ENCODE peak calls at places on chromosomes 2 and 18, in four cellular contexts. One of them, this sample, is unnamed.

GRCh38 chr18:73881396-73881795 is 266.2 kb downstream of the FBXO15 start:
- DNase-seq in WTC11: no peak
- DNase-seq in AG09309: no peak
- DNase-seq in activated T-helper 1 cell treated with anti-CD3 and anti-CD28 coated beads, Interleukin-12 subunit alpha, Interleukin-12 subunit beta, Interleukin-2, Interleukin-4 antibody, amounts not matched to agents 30 ng/mL and 10 ng/mL and 1 ng/mL, durations not matched to agents 14 hours and 24 hours and 36 hours: no peak
- DNase-seq in this sample: no peak

GRCh38 chr2:209423562-209424541 is at the start of gene MAP2:
- DNase-seq in WTC11: peak; percentile 89
- DNase-seq in AG09309: peak; percentile 16
- DNase-seq in activated T-helper 1 cell treated with anti-CD3 and anti-CD28 coated beads, Interleukin-12 subunit alpha, Interleukin-12 subunit beta, Interleukin-2, Interleukin-4 antibody, amounts not matched to agents 30 ng/mL and 10 ng/mL and 1 ng/mL, durations not matched to agents 14 hours and 24 hours and 36 hours: peak; percentile 63
- DNase-seq in this sample: peak; percentile 65

GRCh38 chr2:231533777-231534125 is 3.5 kb upstream of the NMUR1 start:
- DNase-seq in WTC11: no peak
- DNase-seq in AG09309: no peak
- DNase-seq in activated T-helper 1 cell treated with anti-CD3 and anti-CD28 coated beads, Interleukin-12 subunit alpha, Interleukin-12 subunit beta, Interleukin-2, Interleukin-4 antibody, amounts not matched to agents 30 ng/mL and 10 ng/mL and 1 ng/mL, durations not matched to agents 14 hours and 24 hours and 36 hours: no peak
- DNase-seq in this sample: no peak

GRCh38 chr2:70808983-70809958 is 11.1 kb downstream of the CLEC4F start:
- DNase-seq in WTC11: no peak
- DNase-seq in AG09309: no peak
- DNase-seq in activated T-helper 1 cell treated with anti-CD3 and anti-CD28 coated beads, Interleukin-12 subunit alpha, Interleukin-12 subunit beta, Interleukin-2, Interleukin-4 antibody, amounts not matched to agents 30 ng/mL and 10 ng/mL and 1 ng/mL, durations not matched to agents 14 hours and 24 hours and 36 hours: no peak
- DNase-seq in this sample: no peak

GRCh38 chr2:205427112-205427511 is 255.2 kb upstream of the NRP2 start:
- DNase-seq in WTC11: no peak
- DNase-seq in AG09309: peak; percentile 23
- DNase-seq in activated T-helper 1 cell treated with anti-CD3 and anti-CD28 coated beads, Interleukin-12 subunit alpha, Interleukin-12 subunit beta, Interleukin-2, Interleukin-4 antibody, amounts not matched to agents 30 ng/mL and 10 ng/mL and 1 ng/mL, durations not matched to agents 14 hours and 24 hours and 36 hours: no peak
- DNase-seq in this sample: no peak

GRCh38 chr2:157777425-157777824 is 98.7 kb downstream of the ACVR1 start:
- DNase-seq in WTC11: peak; percentile 36
- DNase-seq in AG09309: peak; percentile 11
- DNase-seq in activated T-helper 1 cell treated with anti-CD3 and anti-CD28 coated beads, Interleukin-12 subunit alpha, Interleukin-12 subunit beta, Interleukin-2, Interleukin-4 antibody, amounts not matched to agents 30 ng/mL and 10 ng/mL and 1 ng/mL, durations not matched to agents 14 hours and 24 hours and 36 hours: peak; percentile 19
- DNase-seq in this sample: peak; percentile 20

GRCh38 chr2:122138561-122138960 is 383.1 kb downstream of the TSN start:
- DNase-seq in WTC11: peak; percentile 44
- DNase-seq in AG09309: no peak
- DNase-seq in activated T-helper 1 cell treated with anti-CD3 and anti-CD28 coated beads, Interleukin-12 subunit alpha, Interleukin-12 subunit beta, Interleukin-2, Interleukin-4 antibody, amounts not matched to agents 30 ng/mL and 10 ng/mL and 1 ng/mL, durations not matched to agents 14 hours and 24 hours and 36 hours: no peak
- DNase-seq in this sample: no peak

GRCh38 chr18:60019463-60019840 is 119.7 kb downstream of the PMAIP1 start:
- DNase-seq in WTC11: no peak
- DNase-seq in AG09309: peak; percentile 71
- DNase-seq in activated T-helper 1 cell treated with anti-CD3 and anti-CD28 coated beads, Interleukin-12 subunit alpha, Interleukin-12 subunit beta, Interleukin-2, Interleukin-4 antibody, amounts not matched to agents 30 ng/mL and 10 ng/mL and 1 ng/mL, durations not matched to agents 14 hours and 24 hours and 36 hours: no peak
- DNase-seq in this sample: no peak

GRCh38 chr2:12636837-12637581 is 79.7 kb upstream of the TRIB2 start:
- DNase-seq in WTC11: no peak
- DNase-seq in AG09309: no peak
- DNase-seq in activated T-helper 1 cell treated with anti-CD3 and anti-CD28 coated beads, Interleukin-12 subunit alpha, Interleukin-12 subunit beta, Interleukin-2, Interleukin-4 antibody, amounts not matched to agents 30 ng/mL and 10 ng/mL and 1 ng/mL, durations not matched to agents 14 hours and 24 hours and 36 hours: no peak
- DNase-seq in this sample: no peak

GRCh38 chr2:129827251-129827894 is 152.1 kb upstream of the RAB6C start:
- DNase-seq in WTC11: peak; percentile 79
- DNase-seq in AG09309: no peak
- DNase-seq in activated T-helper 1 cell treated with anti-CD3 and anti-CD28 coated beads, Interleukin-12 subunit alpha, Interleukin-12 subunit beta, Interleukin-2, Interleukin-4 antibody, amounts not matched to agents 30 ng/mL and 10 ng/mL and 1 ng/mL, durations not matched to agents 14 hours and 24 hours and 36 hours: no peak
- DNase-seq in this sample: no peak

GRCh38 chr2:7419814-7420213 is 502.6 kb downstream of the RNF144A start:
- DNase-seq in WTC11: no peak
- DNase-seq in AG09309: no peak
- DNase-seq in activated T-helper 1 cell treated with anti-CD3 and anti-CD28 coated beads, Interleukin-12 subunit alpha, Interleukin-12 subunit beta, Interleukin-2, Interleukin-4 antibody, amounts not matched to agents 30 ng/mL and 10 ng/mL and 1 ng/mL, durations not matched to agents 14 hours and 24 hours and 36 hours: no peak
- DNase-seq in this sample: no peak

GRCh38 chr2:217520361-217521010 is 482.3 kb downstream of the TNS1 start:
- DNase-seq in WTC11: no peak
- DNase-seq in AG09309: no peak
- DNase-seq in activated T-helper 1 cell treated with anti-CD3 and anti-CD28 coated beads, Interleukin-12 subunit alpha, Interleukin-12 subunit beta, Interleukin-2, Interleukin-4 antibody, amounts not matched to agents 30 ng/mL and 10 ng/mL and 1 ng/mL, durations not matched to agents 14 hours and 24 hours and 36 hours: no peak
- DNase-seq in this sample: no peak

GRCh38 chr2:237312021-237312755 is 101.8 kb downstream of the COL6A3 start:
- DNase-seq in WTC11: no peak
- DNase-seq in AG09309: no peak
- DNase-seq in activated T-helper 1 cell treated with anti-CD3 and anti-CD28 coated beads, Interleukin-12 subunit alpha, Interleukin-12 subunit beta, Interleukin-2, Interleukin-4 antibody, amounts not matched to agents 30 ng/mL and 10 ng/mL and 1 ng/mL, durations not matched to agents 14 hours and 24 hours and 36 hours: no peak
- DNase-seq in this sample: no peak

GRCh38 chr2:20962939-20963543 is 80.8 kb downstream of the APOB start:
- DNase-seq in WTC11: peak; percentile 87
- DNase-seq in AG09309: no peak
- DNase-seq in activated T-helper 1 cell treated with anti-CD3 and anti-CD28 coated beads, Interleukin-12 subunit alpha, Interleukin-12 subunit beta, Interleukin-2, Interleukin-4 antibody, amounts not matched to agents 30 ng/mL and 10 ng/mL and 1 ng/mL, durations not matched to agents 14 hours and 24 hours and 36 hours: peak; percentile 34
- DNase-seq in this sample: peak; percentile 43

GRCh38 chr2:75098856-75099255 is 100.5 kb downstream of the TACR1 start:
- DNase-seq in WTC11: peak; percentile 28
- DNase-seq in AG09309: peak; percentile 16
- DNase-seq in activated T-helper 1 cell treated with anti-CD3 and anti-CD28 coated beads, Interleukin-12 subunit alpha, Interleukin-12 subunit beta, Interleukin-2, Interleukin-4 antibody, amounts not matched to agents 30 ng/mL and 10 ng/mL and 1 ng/mL, durations not matched to agents 14 hours and 24 hours and 36 hours: no peak
- DNase-seq in this sample: no peak

GRCh38 chr2:5748941-5749731 is 57.0 kb downstream of the SOX11 start:
- DNase-seq in WTC11: no peak
- DNase-seq in AG09309: no peak
- DNase-seq in activated T-helper 1 cell treated with anti-CD3 and anti-CD28 coated beads, Interleukin-12 subunit alpha, Interleukin-12 subunit beta, Interleukin-2, Interleukin-4 antibody, amounts not matched to agents 30 ng/mL and 10 ng/mL and 1 ng/mL, durations not matched to agents 14 hours and 24 hours and 36 hours: no peak
- DNase-seq in this sample: no peak

GRCh38 chr2:194182888-194183287 is 1474.1 kb upstream of the SLC39A10 start:
- DNase-seq in WTC11: no peak
- DNase-seq in AG09309: no peak
- DNase-seq in activated T-helper 1 cell treated with anti-CD3 and anti-CD28 coated beads, Interleukin-12 subunit alpha, Interleukin-12 subunit beta, Interleukin-2, Interleukin-4 antibody, amounts not matched to agents 30 ng/mL and 10 ng/mL and 1 ng/mL, durations not matched to agents 14 hours and 24 hours and 36 hours: no peak
- DNase-seq in this sample: no peak

GRCh38 chr2:97910403-97911209 is 85.1 kb downstream of the TMEM131 start:
- DNase-seq in WTC11: no peak
- DNase-seq in AG09309: no peak
- DNase-seq in activated T-helper 1 cell treated with anti-CD3 and anti-CD28 coated beads, Interleukin-12 subunit alpha, Interleukin-12 subunit beta, Interleukin-2, Interleukin-4 antibody, amounts not matched to agents 30 ng/mL and 10 ng/mL and 1 ng/mL, durations not matched to agents 14 hours and 24 hours and 36 hours: no peak
- DNase-seq in this sample: no peak

GRCh38 chr18:48031011-48031480 is 100.6 kb upstream of the SMAD2 start:
- DNase-seq in WTC11: peak; percentile 59
- DNase-seq in AG09309: no peak
- DNase-seq in activated T-helper 1 cell treated with anti-CD3 and anti-CD28 coated beads, Interleukin-12 subunit alpha, Interleukin-12 subunit beta, Interleukin-2, Interleukin-4 antibody, amounts not matched to agents 30 ng/mL and 10 ng/mL and 1 ng/mL, durations not matched to agents 14 hours and 24 hours and 36 hours: no peak
- DNase-seq in this sample: no peak

GRCh38 chr18:13227910-13228309 is 9.3 kb downstream of the LDLRAD4 start:
- DNase-seq in WTC11: no peak
- DNase-seq in AG09309: no peak
- DNase-seq in activated T-helper 1 cell treated with anti-CD3 and anti-CD28 coated beads, Interleukin-12 subunit alpha, Interleukin-12 subunit beta, Interleukin-2, Interleukin-4 antibody, amounts not matched to agents 30 ng/mL and 10 ng/mL and 1 ng/mL, durations not matched to agents 14 hours and 24 hours and 36 hours: no peak
- DNase-seq in this sample: no peak

GRCh38 chr2:9552491-9553178 is 3.0 kb downstream of the ADAM17 start:
- DNase-seq in WTC11: no peak
- DNase-seq in AG09309: peak; percentile 61
- DNase-seq in activated T-helper 1 cell treated with anti-CD3 and anti-CD28 coated beads, Interleukin-12 subunit alpha, Interleukin-12 subunit beta, Interleukin-2, Interleukin-4 antibody, amounts not matched to agents 30 ng/mL and 10 ng/mL and 1 ng/mL, durations not matched to agents 14 hours and 24 hours and 36 hours: no peak
- DNase-seq in this sample: no peak

GRCh38 chr2:172357442-172357841 is 69.9 kb upstream of the ITGA6 start:
- DNase-seq in WTC11: no peak
- DNase-seq in AG09309: no peak
- DNase-seq in activated T-helper 1 cell treated with anti-CD3 and anti-CD28 coated beads, Interleukin-12 subunit alpha, Interleukin-12 subunit beta, Interleukin-2, Interleukin-4 antibody, amounts not matched to agents 30 ng/mL and 10 ng/mL and 1 ng/mL, durations not matched to agents 14 hours and 24 hours and 36 hours: no peak
- DNase-seq in this sample: no peak

GRCh38 chr2:5230879-5231278 is 461.3 kb upstream of the SOX11 start:
- DNase-seq in WTC11: no peak
- DNase-seq in AG09309: no peak
- DNase-seq in activated T-helper 1 cell treated with anti-CD3 and anti-CD28 coated beads, Interleukin-12 subunit alpha, Interleukin-12 subunit beta, Interleukin-2, Interleukin-4 antibody, amounts not matched to agents 30 ng/mL and 10 ng/mL and 1 ng/mL, durations not matched to agents 14 hours and 24 hours and 36 hours: no peak
- DNase-seq in this sample: no peak

GRCh38 chr2:231541605-231542509 is 11.6 kb upstream of the NMUR1 start:
- DNase-seq in WTC11: peak; percentile 86
- DNase-seq in AG09309: no peak
- DNase-seq in activated T-helper 1 cell treated with anti-CD3 and anti-CD28 coated beads, Interleukin-12 subunit alpha, Interleukin-12 subunit beta, Interleukin-2, Interleukin-4 antibody, amounts not matched to agents 30 ng/mL and 10 ng/mL and 1 ng/mL, durations not matched to agents 14 hours and 24 hours and 36 hours: no peak
- DNase-seq in this sample: no peak

GRCh38 chr2:177897278-177897677 is 175.3 kb downstream of the PDE11A start:
- DNase-seq in WTC11: peak; percentile 22
- DNase-seq in AG09309: no peak
- DNase-seq in activated T-helper 1 cell treated with anti-CD3 and anti-CD28 coated beads, Interleukin-12 subunit alpha, Interleukin-12 subunit beta, Interleukin-2, Interleukin-4 antibody, amounts not matched to agents 30 ng/mL and 10 ng/mL and 1 ng/mL, durations not matched to agents 14 hours and 24 hours and 36 hours: no peak
- DNase-seq in this sample: no peak

GRCh38 chr2:238925816-238926215 is 77.9 kb downstream of the TWIST2 start:
- DNase-seq in WTC11: no peak
- DNase-seq in AG09309: no peak
- DNase-seq in activated T-helper 1 cell treated with anti-CD3 and anti-CD28 coated beads, Interleukin-12 subunit alpha, Interleukin-12 subunit beta, Interleukin-2, Interleukin-4 antibody, amounts not matched to agents 30 ng/mL and 10 ng/mL and 1 ng/mL, durations not matched to agents 14 hours and 24 hours and 36 hours: no peak
- DNase-seq in this sample: no peak

GRCh38 chr2:157427003-157427921 is 16.6 kb downstream of the CYTIP start:
- DNase-seq in WTC11: no peak
- DNase-seq in AG09309: no peak
- DNase-seq in activated T-helper 1 cell treated with anti-CD3 and anti-CD28 coated beads, Interleukin-12 subunit alpha, Interleukin-12 subunit beta, Interleukin-2, Interleukin-4 antibody, amounts not matched to agents 30 ng/mL and 10 ng/mL and 1 ng/mL, durations not matched to agents 14 hours and 24 hours and 36 hours: no peak
- DNase-seq in this sample: no peak

GRCh38 chr2:112147796-112148195 is 9.6 kb downstream of the FBLN7 start:
- DNase-seq in WTC11: no peak
- DNase-seq in AG09309: no peak
- DNase-seq in activated T-helper 1 cell treated with anti-CD3 and anti-CD28 coated beads, Interleukin-12 subunit alpha, Interleukin-12 subunit beta, Interleukin-2, Interleukin-4 antibody, amounts not matched to agents 30 ng/mL and 10 ng/mL and 1 ng/mL, durations not matched to agents 14 hours and 24 hours and 36 hours: no peak
- DNase-seq in this sample: no peak

GRCh38 chr2:214747992-214748391 is 61.5 kb downstream of the BARD1 start:
- DNase-seq in WTC11: no peak
- DNase-seq in AG09309: no peak
- DNase-seq in activated T-helper 1 cell treated with anti-CD3 and anti-CD28 coated beads, Interleukin-12 subunit alpha, Interleukin-12 subunit beta, Interleukin-2, Interleukin-4 antibody, amounts not matched to agents 30 ng/mL and 10 ng/mL and 1 ng/mL, durations not matched to agents 14 hours and 24 hours and 36 hours: no peak
- DNase-seq in this sample: no peak

GRCh38 chr2:54099834-54100595 is 15.4 kb upstream of the ACYP2 start:
- DNase-seq in WTC11: no peak
- DNase-seq in AG09309: no peak
- DNase-seq in activated T-helper 1 cell treated with anti-CD3 and anti-CD28 coated beads, Interleukin-12 subunit alpha, Interleukin-12 subunit beta, Interleukin-2, Interleukin-4 antibody, amounts not matched to agents 30 ng/mL and 10 ng/mL and 1 ng/mL, durations not matched to agents 14 hours and 24 hours and 36 hours: no peak
- DNase-seq in this sample: no peak